ENCODE peak calls at places on chromosomes 5 and 9, in ten cellular contexts. B is AG04450; Z is stimulated activated naive CD8-positive, alpha-beta T cell treated with anti-CD3 and anti-CD28 coated beads, Interleukin-15, amount 100 ng/mL, for 72 hours; A is activated effector memory CD4-positive, alpha-beta T cell treated with Interleukin-2 at 50 U/mL for 16 hours; M is neural progenitor cell; F is neuronal stem cell; Q is non-pigmented ciliary epithelial cell; U is NCI-H345; S is fibroblast of mammary gland; D is body of pancreas. V is an unnamed sample.

GRCh38 chr9:1050125-1050895 is at the start of gene DMRT2:
- DNase-seq in B (no peak), Z (peak; percentile 65), A (no peak), M (no peak), F (peak; percentile 93), Q (peak; percentile 9), U (peak; percentile 85), S (peak; percentile 90), D (peak; percentile 89), V (peak; percentile 43)

GRCh38 chr5:180636016-180636402 is 13.4 kb downstream of the FLT4 start:
- DNase-seq in B (no peak), Z (no peak), A (no peak), M (no peak), F (no peak), Q (no peak), U (no peak), S (no peak), D (no peak), V (no peak)

GRCh38 chr9:23941051-23941450 is 115.0 kb upstream of the ELAVL2 start:
- DNase-seq in B (no peak), Z (no peak), A (no peak), M (no peak), F (no peak), Q (no peak), U (no peak), S (no peak), D (no peak), V (no peak)

GRCh38 chr5:2736872-2737271 is 14.6 kb downstream of the IRX2 start:
- DNase-seq in B (no peak), Z (no peak), A (no peak), M (no peak), F (no peak), Q (no peak), U (no peak), S (no peak), D (no peak), V (no peak)

GRCh38 chr5:67935908-67936573 is 279.5 kb upstream of the PIK3R1 start:
- DNase-seq in B (no peak), Z (no peak), A (no peak), M (no peak), F (no peak), Q (no peak), U (no peak), S (no peak), D (no peak), V (no peak)

GRCh38 chr9:134189475-134190231 is 25.3 kb upstream of the RNU6ATAC start:
- DNase-seq in B (no peak), Z (no peak), A (no peak), M (no peak), F (no peak), Q (no peak), U (no peak), S (no peak), D (no peak), V (no peak)

GRCh38 chr5:168106008-168106761 is 185.3 kb upstream of the WWC1 start:
- DNase-seq in B (no peak), Z (no peak), A (no peak), M (no peak), F (no peak), Q (peak; percentile 22), U (no peak), S (peak; percentile 34), D (no peak), V (peak; percentile 41)

GRCh38 chr5:72282878-72283277 is 37.2 kb downstream of the MRPS27 start:
- DNase-seq in B (peak; percentile 4), Z (no peak), A (no peak), M (no peak), F (no peak), Q (no peak), U (no peak), S (peak; percentile 36), D (no peak), V (peak; percentile 81)

GRCh38 chr9:31166516-31166915 is 1217.9 kb upstream of the ACO1 start:
- DNase-seq in B (no peak), Z (no peak), A (no peak), M (no peak), F (no peak), Q (no peak), U (peak; percentile 52), S (no peak), D (peak; percentile 11), V (no peak)

GRCh38 chr5:131679911-131680310 is 44.9 kb upstream of the RAPGEF6 start:
- DNase-seq in B (peak; percentile 13), Z (no peak), A (no peak), M (no peak), F (no peak), Q (peak; percentile 27), U (no peak), S (peak; percentile 91), D (no peak), V (peak; percentile 85)

GRCh38 chr5:7762267-7762666 is 88.7 kb downstream of the CFAP90 start:
- DNase-seq in B (no peak), Z (no peak), A (no peak), M (peak; percentile 9), F (no peak), Q (no peak), U (peak; percentile 72), S (no peak), D (no peak), V (no peak)

GRCh38 chr5:25544652-25545249 is 900.0 kb upstream of the CDH10 start:
- DNase-seq in B (no peak), Z (no peak), A (no peak), M (peak; percentile 73), F (peak; percentile 26), Q (no peak), U (no peak), S (peak; percentile 1), D (peak; percentile 15), V (peak; percentile 6)

GRCh38 chr5:83472508-83473343 is 1.2 kb downstream of the VCAN start:
- DNase-seq in B (no peak), Z (peak; percentile 30), A (no peak), M (peak; percentile 70), F (peak; percentile 57), Q (no peak), U (peak; percentile 50), S (peak; percentile 67), D (peak; percentile 24), V (no peak)

GRCh38 chr9:77384406-77384805 is 207.1 kb downstream of the VPS13A start:
- DNase-seq in B (no peak), Z (no peak), A (no peak), M (no peak), F (no peak), Q (no peak), U (no peak), S (peak; percentile 89), D (no peak), V (peak; percentile 67)

GRCh38 chr5:43049216-43049615 is 9.1 kb upstream of the ANXA2R start:
- DNase-seq in B (no peak), Z (no peak), A (no peak), M (no peak), F (no peak), Q (no peak), U (no peak), S (no peak), D (no peak), V (peak; percentile 65)

GRCh38 chr5:99900302-99900811 is 634.8 kb upstream of the FAM174A start:
- DNase-seq in B (no peak), Z (no peak), A (no peak), M (no peak), F (no peak), Q (peak; percentile 44), U (peak; percentile 12), S (peak; percentile 30), D (no peak), V (peak; percentile 32)

GRCh38 chr9:5671711-5672353 is 42.9 kb downstream of the RIC1 start:
- DNase-seq in B (no peak), Z (no peak), A (peak; percentile 12), M (peak; percentile 7), F (no peak), Q (no peak), U (no peak), S (no peak), D (no peak), V (peak; percentile 34)

GRCh38 chr9:115015018-115015635 is 84.7 kb upstream of the TNFSF8 start:
- DNase-seq in B (no peak), Z (no peak), A (no peak), M (peak; percentile 67), F (peak; percentile 32), Q (no peak), U (peak; percentile 40), S (peak; percentile 76), D (no peak), V (peak; percentile 22)

GRCh38 chr5:113935453-113935852 is 422.0 kb downstream of the YTHDC2 start:
- DNase-seq in B (no peak), Z (no peak), A (no peak), M (no peak), F (no peak), Q (no peak), U (no peak), S (no peak), D (no peak), V (no peak)

GRCh38 chr5:73130811-73131210 is 10.4 kb downstream of the TMEM171 start:
- DNase-seq in B (no peak), Z (no peak), A (no peak), M (no peak), F (no peak), Q (no peak), U (no peak), S (no peak), D (no peak), V (no peak)

GRCh38 chr9:110207071-110207923 is 662 bp downstream of the C9orf152 start:
- DNase-seq in B (no peak), Z (no peak), A (no peak), M (no peak), F (no peak), Q (no peak), U (peak; percentile 61), S (no peak), D (peak; percentile 97), V (no peak)

GRCh38 chr5:88657166-88657565 is 225.8 kb downstream of the MEF2C start:
- DNase-seq in B (no peak), Z (no peak), A (no peak), M (no peak), F (no peak), Q (no peak), U (no peak), S (no peak), D (no peak), V (no peak)

GRCh38 chr5:66981705-66982387 is 214.8 kb downstream of the CD180 start:
- DNase-seq in B (no peak), Z (no peak), A (no peak), M (no peak), F (no peak), Q (no peak), U (peak; percentile 9), S (no peak), D (no peak), V (no peak)

GRCh38 chr9:27337833-27338526 is 41.0 kb upstream of the EQTN start:
- DNase-seq in B (no peak), Z (no peak), A (no peak), M (no peak), F (no peak), Q (no peak), U (no peak), S (no peak), D (no peak), V (no peak)

GRCh38 chr5:123545506-123545905 is 33.5 kb downstream of the CSNK1G3 start:
- DNase-seq in B (no peak), Z (peak; percentile 15), A (no peak), M (peak; percentile 16), F (no peak), Q (no peak), U (no peak), S (peak; percentile 54), D (no peak), V (peak; percentile 23)

GRCh38 chr5:40497573-40497972 is 182.1 kb upstream of the PTGER4 start:
- DNase-seq in B (no peak), Z (no peak), A (no peak), M (no peak), F (no peak), Q (peak; percentile 65), U (no peak), S (no peak), D (no peak), V (peak; percentile 87)

GRCh38 chr5:141637266-141637692 is 482 bp downstream of the RELL2 start:
- DNase-seq in B (no peak), Z (peak; percentile 61), A (peak; percentile 48), M (peak; percentile 62), F (peak; percentile 26), Q (no peak), U (peak; percentile 55), S (no peak), D (peak; percentile 29), V (no peak)

GRCh38 chr5:163509288-163510040 is 4.0 kb downstream of the MAT2B start:
- DNase-seq in B (no peak), Z (no peak), A (no peak), M (no peak), F (no peak), Q (no peak), U (peak; percentile 8), S (peak; percentile 78), D (no peak), V (peak; percentile 85)

V was measured in iris pigment epithelial cell.